ENCODE peak calls at places on chromosomes 4 and X, in ten cellular contexts. P is ascending aorta, B is MCF 10A, E is AG09309, I is uterus, H is AG04450, W is glutamatergic neuron, F is pancreas, N is hepatocyte, C is cardiac muscle cell. U is an unnamed sample.
A peak's percentile ranks its signal among the peaks of the same experiment; 100 is the strongest.

GRCh38 chrX:38560776-38561125 is 591 bp upstream of the TSPAN7 start:
- DNase-seq in P (no peak), B (no peak), E (no peak), I (no peak), H (no peak), W (no peak), F (peak; percentile 29), N (no peak), C (no peak), U (no peak)

GRCh38 chr4:960140-960735 is 13.1 kb downstream of the DGKQ start:
- DNase-seq in P (no peak), B (no peak), E (no peak), I (peak; percentile 17), H (no peak), W (no peak), F (peak; percentile 75), N (no peak), C (no peak), U (no peak)

GRCh38 chr4:100348472-100348871 is 158.2 kb upstream of the DDIT4L start:
- DNase-seq in P (no peak), B (peak; percentile 91), E (peak; percentile 42), I (no peak), H (no peak), W (no peak), F (no peak), N (peak; percentile 50), C (no peak), U (no peak)

GRCh38 chr4:162804323-162804924 is 362.3 kb downstream of the NAF1 start:
- DNase-seq in P (no peak), B (no peak), E (no peak), I (no peak), H (no peak), W (no peak), F (no peak), N (no peak), C (no peak), U (no peak)

GRCh38 chrX:1606476-1606875 is 8.4 kb upstream of the ASMT start:
- DNase-seq in P (no peak), B (no peak), E (no peak), I (no peak), H (no peak), W (no peak), F (no peak), N (no peak), C (no peak), U (no peak)

GRCh38 chr4:61740950-61741638 is 541.0 kb downstream of the ADGRL3 start:
- DNase-seq in P (no peak), B (no peak), E (no peak), I (no peak), H (no peak), W (no peak), F (no peak), N (peak; percentile 17), C (peak; percentile 25), U (no peak)

GRCh38 chr4:120286813-120287212 is 220.2 kb upstream of the MAD2L1 start:
- DNase-seq in P (no peak), B (no peak), E (no peak), I (no peak), H (no peak), W (no peak), F (no peak), N (no peak), C (peak; percentile 3), U (no peak)

GRCh38 chrX:48278958-48279357 is 23.8 kb downstream of the SSX1 start:
- DNase-seq in P (no peak), B (peak; percentile 11), E (no peak), I (no peak), H (no peak), W (no peak), F (no peak), N (no peak), C (no peak), U (no peak)

GRCh38 chrX:114472788-114473187 is 111.1 kb upstream of the HTR2C start:
- DNase-seq in P (no peak), B (no peak), E (no peak), I (no peak), H (no peak), W (no peak), F (no peak), N (no peak), C (no peak), U (no peak)

GRCh38 chrX:148500428-148501120 is at the start of gene AFF2:
- DNase-seq in P (no peak), B (peak; percentile 2), E (no peak), I (no peak), H (no peak), W (peak; percentile 66), F (peak; percentile 74), N (peak; percentile 64), C (peak; percentile 52), U (peak; percentile 33)

GRCh38 chr4:11605597-11605996 is 176.9 kb upstream of the HS3ST1 start:
- DNase-seq in P (no peak), B (no peak), E (no peak), I (no peak), H (no peak), W (no peak), F (no peak), N (no peak), C (no peak), U (no peak)

GRCh38 chr4:102319594-102319993 is 25.7 kb downstream of the SLC39A8 start:
- DNase-seq in P (no peak), B (no peak), E (no peak), I (no peak), H (no peak), W (no peak), F (no peak), N (no peak), C (no peak), U (no peak)

GRCh38 chrX:79268788-79269187 is 98.3 kb downstream of the ITM2A start:
- DNase-seq in P (no peak), B (peak; percentile 29), E (no peak), I (no peak), H (no peak), W (no peak), F (no peak), N (no peak), C (no peak), U (no peak)

GRCh38 chr4:94332983-94333590 is 9.5 kb downstream of the HPGDS start:
- DNase-seq in P (no peak), B (no peak), E (no peak), I (no peak), H (no peak), W (no peak), F (no peak), N (peak; percentile 23), C (peak; percentile 36), U (no peak)
- TF ChIP-seq CTCF in P (no peak), B (no peak), E (peak; percentile 44), I (peak; percentile 12), H (peak; percentile 20), W (no peak), F (no peak), N (peak; percentile 42), C (peak; percentile 43), U (no peak)

DNA sequence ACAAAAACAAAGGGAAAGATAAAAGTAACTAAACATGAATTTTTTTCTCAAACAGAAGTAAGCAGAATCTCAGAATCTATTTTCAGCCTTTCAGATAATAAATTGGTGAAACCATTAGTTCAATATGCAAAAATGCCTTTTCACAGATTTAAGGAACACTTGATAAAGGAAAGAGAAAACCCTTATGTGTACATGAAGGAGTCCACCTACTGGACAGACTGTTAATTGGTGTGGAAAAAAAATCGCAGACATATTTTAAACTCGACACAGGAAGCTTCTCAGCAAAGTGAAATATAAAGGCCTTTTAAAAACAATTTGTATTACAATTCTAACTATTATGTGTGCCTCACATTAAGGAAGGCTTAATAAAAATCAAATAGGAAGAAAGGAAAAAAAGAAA is 22.3 kb downstream of the COX7B2 start:
- DNase-seq in P (no peak), B (peak; percentile 29), E (no peak), I (no peak), H (no peak), W (no peak), F (no peak), N (peak; percentile 11), C (peak; percentile 4), U (no peak)
- TF ChIP-seq CTCF in P (peak; percentile 26), B (peak; percentile 28), E (no peak), I (no peak), H (peak; percentile 68), W (peak; percentile 61), F (no peak), N (peak; percentile 38), C (peak; percentile 32), U (no peak)

GRCh38 chr4:7104366-7105031 is 36.6 kb upstream of the GRPEL1 start:
- DNase-seq in P (no peak), B (no peak), E (no peak), I (no peak), H (no peak), W (no peak), F (no peak), N (no peak), C (no peak), U (no peak)

GRCh38 chr4:7101692-7102515 is 34.0 kb upstream of the GRPEL1 start:
- DNase-seq in P (no peak), B (peak; percentile 64), E (peak; percentile 16), I (peak; percentile 78), H (peak; percentile 24), W (peak; percentile 80), F (peak; percentile 89), N (peak; percentile 80), C (peak; percentile 73), U (peak; percentile 34)

GRCh38 chr4:7105261-7105660 is 37.4 kb upstream of the GRPEL1 start:
- DNase-seq in P (no peak), B (no peak), E (no peak), I (no peak), H (no peak), W (no peak), F (no peak), N (no peak), C (no peak), U (no peak)

GRCh38 chr4:7103599-7104365 is 35.9 kb upstream of the GRPEL1 start:
- DNase-seq in P (peak; percentile 26), B (no peak), E (no peak), I (peak; percentile 79), H (no peak), W (no peak), F (peak; percentile 89), N (peak; percentile 92), C (peak; percentile 37), U (no peak)

GRCh38 chr4:7103031-7103598 is 35.3 kb upstream of the GRPEL1 start:
- DNase-seq in P (peak; percentile 61), B (peak; percentile 83), E (no peak), I (peak; percentile 93), H (no peak), W (peak; percentile 80), F (peak; percentile 95), N (peak; percentile 96), C (peak; percentile 87), U (peak; percentile 65)
- TF ChIP-seq CTCF in P (no peak), B (no peak), E (no peak), I (no peak), H (no peak), W (no peak), F (no peak), N (peak; percentile 14), C (no peak), U (no peak)

GRCh38 chr4:15725608-15726007 is 22.7 kb downstream of the BST1 start:
- DNase-seq in P (no peak), B (no peak), E (no peak), I (no peak), H (no peak), W (no peak), F (no peak), N (no peak), C (no peak), U (no peak)

GRCh38 chr4:15735531-15735930 is 32.7 kb downstream of the BST1 start:
- DNase-seq in P (no peak), B (no peak), E (no peak), I (no peak), H (no peak), W (peak; percentile 46), F (no peak), N (no peak), C (no peak), U (no peak)

GRCh38 chr4:15729910-15730533 is 27.2 kb downstream of the BST1 start:
- DNase-seq in P (no peak), B (peak; percentile 67), E (no peak), I (peak; percentile 21), H (no peak), W (no peak), F (no peak), N (peak; percentile 63), C (peak; percentile 69), U (no peak)
- TF ChIP-seq CTCF in P (peak; percentile 79), B (peak; percentile 65), E (peak; percentile 73), I (peak; percentile 75), H (peak; percentile 78), W (peak; percentile 89), F (peak; percentile 73), N (peak; percentile 86), C (peak; percentile 77), U (peak; percentile 45)

U was measured in activated B cell treated with CpG ODN at 0.5 μM for 24 hours.